ENCODE peak calls at places on chromosome 20, in four cellular contexts. V is GM12878, F is HepG2, W is SK-N-SH. B is an unnamed sample.

GRCh38 chr20:62149532-62150235 is 6.1 kb downstream of the SS18L1 start:
- DNase-seq in V (no peak), F (peak; percentile 93), W (no peak), B (no peak)

GRCh38 chr20:5844063-5844681 is 94.0 kb downstream of the SHLD1 start:
- DNase-seq in V (peak; percentile 78), F (peak; percentile 56), W (no peak), B (peak; percentile 96)

GRCh38 chr20:60080401-60080800 is 122.2 kb downstream of the CDH26 start:
- DNase-seq in V (no peak), F (no peak), W (no peak), B (no peak)

GRCh38 chr20:24100370-24101011 is 111.9 kb upstream of the GGTLC1 start:
- DNase-seq in V (no peak), F (peak; percentile 70), W (peak; percentile 53), B (no peak)

GRCh38 chr20:44396369-44396768 is 40.9 kb downstream of the HNF4A start:
- DNase-seq in V (no peak), F (no peak), W (no peak), B (no peak)

GRCh38 chr20:58497911-58498310 is 17.3 kb downstream of the APCDD1L start:
- DNase-seq in V (no peak), F (no peak), W (no peak), B (no peak)

GRCh38 chr20:31835977-31836852 is 9.2 kb downstream of the FOXS1 start:
- DNase-seq in V (peak; percentile 23), F (peak; percentile 59), W (peak; percentile 57), B (peak; percentile 56)

GRCh38 chr20:57505991-57506390 is 18.9 kb downstream of the CTCFL start:
- DNase-seq in V (no peak), F (no peak), W (no peak), B (no peak)

GRCh38 chr20:24815931-24816330 is 133.1 kb upstream of the CST7 start:
- DNase-seq in V (no peak), F (no peak), W (no peak), B (no peak)

GRCh38 chr20:50519036-50519780 is 9.0 kb downstream of the PTPN1 start:
- DNase-seq in V (no peak), F (no peak), W (no peak), B (no peak)

GRCh38 chr20:50318709-50319108 is 128.1 kb downstream of the CEBPB start:
- DNase-seq in V (no peak), F (no peak), W (peak; percentile 7), B (no peak)

GRCh38 chr20:8673116-8673515 is 395.8 kb upstream of the PLCB4 start:
- DNase-seq in V (no peak), F (no peak), W (no peak), B (no peak)

GRCh38 chr20:38635721-38636285 is 34.2 kb downstream of the ARHGAP40 start:
- DNase-seq in V (no peak), F (no peak), W (no peak), B (no peak)

GRCh38 chr20:44068780-44069191 is 118.2 kb downstream of the JPH2 start:
- DNase-seq in V (no peak), F (no peak), W (no peak), B (no peak)

GRCh38 chr20:13533946-13534345 is 104.8 kb downstream of the TASP1 start:
- DNase-seq in V (no peak), F (no peak), W (no peak), B (no peak)

GRCh38 chr20:35319206-35320197 is 27.3 kb upstream of the FAM83C start:
- DNase-seq in V (no peak), F (no peak), W (no peak), B (peak; percentile 35)

GRCh38 chr20:11581271-11581670 is 336.4 kb upstream of the BTBD3 start:
- DNase-seq in V (no peak), F (peak; percentile 6), W (no peak), B (no peak)

GRCh38 chr20:63350597-63351379 is 10.4 kb downstream of the CHRNA4 start:
- DNase-seq in V (no peak), F (no peak), W (no peak), B (no peak)

GRCh38 chr20:54184920-54185626 is 11.3 kb upstream of the CYP24A1 start:
- DNase-seq in V (no peak), F (no peak), W (no peak), B (no peak)

GRCh38 chr20:54190200-54190599 is 16.4 kb upstream of the CYP24A1 start:
- DNase-seq in V (no peak), F (no peak), W (no peak), B (no peak)

GRCh38 chr20:54188132-54188835 is 14.5 kb upstream of the CYP24A1 start:
- DNase-seq in V (no peak), F (no peak), W (no peak), B (no peak)

GRCh38 chr20:54193817-54194216 is 14.1 kb upstream of the PFDN4 start:
- DNase-seq in V (no peak), F (no peak), W (no peak), B (no peak)

GRCh38 chr20:54189630-54190029 is 15.8 kb upstream of the CYP24A1 start:
- DNase-seq in V (no peak), F (no peak), W (no peak), B (no peak)
- TF ChIP-seq PBX3 in V (no peak), F (no peak), W (peak; percentile 8), B (no peak)

GRCh38 chr20:56187791-56188190 is 60.7 kb upstream of the MC3R start:
- DNase-seq in V (no peak), F (peak; percentile 16), W (peak; percentile 42), B (peak; percentile 28)
- TF ChIP-seq PBX3 in V (no peak), F (no peak), W (no peak), B (no peak)

DNA sequence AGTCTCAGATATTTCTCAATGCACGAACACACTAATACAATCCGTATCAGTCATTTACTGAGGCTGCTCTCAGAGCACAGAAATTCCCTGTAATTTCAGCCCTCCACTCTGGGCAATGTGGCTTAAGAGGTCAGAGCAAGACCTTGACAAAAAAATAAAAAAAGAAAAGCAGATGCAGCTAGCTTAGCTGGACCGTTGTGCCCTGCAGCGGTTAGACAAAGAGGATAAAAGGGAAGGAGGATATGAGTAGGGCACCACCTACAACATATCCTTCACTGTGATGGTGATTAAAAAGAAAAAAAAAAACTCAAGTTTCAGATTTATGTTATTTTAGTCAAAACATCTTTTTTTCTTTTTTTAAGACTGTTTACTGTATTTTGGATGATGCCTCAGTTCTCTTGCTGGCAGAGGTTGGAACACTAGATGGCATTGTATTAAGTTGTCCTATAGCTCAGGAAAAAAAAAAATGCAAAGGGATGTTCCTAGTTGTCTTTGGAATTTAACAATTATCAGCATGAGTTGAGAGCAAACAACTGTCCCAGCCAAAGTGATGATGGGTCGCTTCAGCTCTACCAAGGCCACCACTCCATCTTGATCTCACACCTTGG is 59.9 kb downstream of the ANKEF1 start:
- DNase-seq in V (no peak), F (no peak), W (no peak), B (no peak)
- TF ChIP-seq PBX3 in V (no peak), F (no peak), W (no peak), B (no peak)

GRCh38 chr20:20407891-20408805 is 40.2 kb downstream of the INSM1 start:
- DNase-seq in V (no peak), F (peak; percentile 22), W (peak; percentile 76), B (peak; percentile 19)
- TF ChIP-seq PBX3 in V (no peak), F (no peak), W (no peak), B (no peak)

GRCh38 chr20:2507464-2507863 is 1.3 kb downstream of the ZNF343 start:
- DNase-seq in V (no peak), F (no peak), W (peak; percentile 33), B (no peak)
- TF ChIP-seq PBX3 in V (no peak), F (no peak), W (no peak), B (no peak)

DNA sequence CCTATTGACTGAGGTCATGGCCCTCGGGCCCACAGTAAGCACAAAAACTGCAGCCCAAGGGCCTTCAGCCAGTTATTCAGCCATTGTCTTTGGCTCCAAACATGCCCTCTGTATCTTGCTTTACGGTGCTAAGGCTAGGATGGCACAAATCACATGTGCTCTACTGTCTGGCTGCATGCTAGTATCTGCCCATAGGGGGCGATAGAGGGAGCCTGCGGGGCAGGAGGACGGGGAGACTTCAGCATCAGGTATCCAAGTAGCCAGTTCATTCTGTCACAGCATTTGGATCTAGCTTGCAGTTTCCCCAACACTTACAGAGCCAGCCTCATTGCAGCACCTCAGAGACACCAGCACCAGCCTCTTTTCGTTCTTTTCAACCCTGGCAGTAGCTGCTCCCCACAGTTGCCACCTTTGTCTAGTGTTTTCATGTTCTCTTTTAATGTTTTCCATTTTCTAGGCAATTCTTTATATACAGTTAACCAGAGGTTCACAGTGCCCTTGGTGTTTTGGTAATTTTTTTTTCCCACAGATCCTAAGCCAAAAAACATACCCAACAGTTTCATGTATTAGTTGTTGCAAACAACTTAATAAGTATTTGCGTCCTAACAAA is 705.9 kb downstream of the PTPRT start:
- DNase-seq in V (no peak), F (peak; percentile 32), W (peak; percentile 20), B (no peak)
- TF ChIP-seq PBX3 in V (no peak), F (no peak), W (no peak), B (no peak)

GRCh38 chr20:48767269-48767960 is 60.4 kb downstream of the PREX1 start:
- DNase-seq in V (no peak), F (no peak), W (no peak), B (no peak)
- TF ChIP-seq PBX3 in V (no peak), F (no peak), W (no peak), B (no peak)

DNA sequence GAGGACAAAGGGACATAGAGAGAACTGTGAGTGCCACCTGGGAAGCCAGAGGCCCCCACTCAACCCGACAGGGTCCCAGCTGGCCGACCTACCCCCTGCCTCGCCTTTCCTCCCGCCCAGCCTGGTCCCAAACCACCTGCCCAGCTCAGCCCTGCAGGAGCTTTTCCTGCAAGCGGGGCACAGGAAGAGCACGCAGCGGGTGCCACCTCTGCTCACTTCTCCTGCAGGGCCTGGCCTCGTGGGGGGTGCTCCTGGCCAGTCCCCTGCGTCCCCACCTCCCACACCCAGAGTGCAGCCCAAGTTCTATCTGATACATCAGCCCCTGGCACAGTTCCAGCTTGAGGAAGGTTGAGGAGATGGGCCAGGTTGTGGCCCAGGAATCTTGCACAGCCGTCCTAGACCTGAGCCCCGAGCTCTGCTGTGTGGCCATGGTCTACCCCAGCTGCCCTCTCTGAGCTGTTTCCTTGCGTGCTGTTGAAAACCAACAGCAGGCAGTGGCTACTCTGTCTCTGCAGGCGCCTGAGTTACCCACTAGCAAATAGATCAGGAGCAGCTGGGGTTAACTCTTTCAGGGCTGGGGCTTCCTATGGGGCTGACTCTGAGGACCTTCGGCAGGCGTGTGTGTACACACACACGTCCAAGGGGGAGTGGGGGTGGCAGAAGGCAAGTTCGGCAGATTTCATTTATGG is 1.7 kb downstream of the NECAB3 start:
- DNase-seq in V (no peak), F (no peak), W (peak; percentile 60), B (no peak)
- TF ChIP-seq PBX3 in V (no peak), F (no peak), W (no peak), B (no peak)

GRCh38 chr20:49186535-49187329 is 1.4 kb downstream of the STAU1 start:
- DNase-seq in V (no peak), F (peak; percentile 62), W (peak; percentile 39), B (peak; percentile 52)
- TF ChIP-seq PBX3 in V (no peak), F (no peak), W (no peak), B (no peak)